ENCODE peak calls at places on chromosomes 16 and 17, in four cellular contexts. Z is uterus; I is CD4-positive, alpha-beta T cell; W is HCT116. A is an unnamed sample.

GRCh38 chr16:50202926-50203624 is 50.0 kb downstream of the TENT4B start:
- DNase-seq in Z (no peak), I (no peak), W (peak; percentile 62), A (peak; percentile 83)

GRCh38 chr16:67466581-67466980 is 14.4 kb downstream of the ATP6V0D1 start:
- DNase-seq in Z (no peak), I (no peak), W (no peak), A (no peak)

GRCh38 chr17:3531266-3532101 is 26.1 kb downstream of the TRPV3 start:
- DNase-seq in Z (no peak), I (no peak), W (no peak), A (no peak)

GRCh38 chr16:89534147-89534788 is 26.1 kb downstream of the SPG7 start:
- DNase-seq in Z (no peak), I (peak; percentile 45), W (no peak), A (no peak)

GRCh38 chr16:58426960-58427359 is 34.7 kb downstream of the GINS3 start:
- DNase-seq in Z (no peak), I (no peak), W (no peak), A (no peak)

GRCh38 chr17:80159984-80160383 is 9.8 kb upstream of the CARD14 start:
- DNase-seq in Z (no peak), I (no peak), W (no peak), A (no peak)

GRCh38 chr17:74514632-74515035 is 16.6 kb downstream of the CD300LB start:
- DNase-seq in Z (no peak), I (no peak), W (no peak), A (peak; percentile 30)

GRCh38 chr17:82587234-82588086 is 60.8 kb downstream of the WDR45B start:
- DNase-seq in Z (no peak), I (no peak), W (no peak), A (no peak)

GRCh38 chr17:75338335-75338734 is 49.1 kb upstream of the SLC25A19 start:
- DNase-seq in Z (no peak), I (no peak), W (no peak), A (no peak)

GRCh38 chr17:2656293-2656692 is 55.3 kb downstream of the CLUH start:
- DNase-seq in Z (no peak), I (no peak), W (no peak), A (no peak)

GRCh38 chr16:4142268-4142667 is 26.0 kb upstream of the ADCY9 start:
- DNase-seq in Z (no peak), I (peak; percentile 34), W (no peak), A (no peak)

GRCh38 chr17:82110298-82110697 is 12.3 kb upstream of the FASN start:
- DNase-seq in Z (no peak), I (no peak), W (no peak), A (peak; percentile 92)

GRCh38 chr17:72461757-72462156 is 340.9 kb downstream of the SOX9 start:
- DNase-seq in Z (no peak), I (no peak), W (no peak), A (no peak)

GRCh38 chr16:88637797-88638196 is 575 bp upstream of the IL17C start:
- DNase-seq in Z (no peak), I (no peak), W (no peak), A (no peak)

GRCh38 chr17:8964801-8965393 is 610 bp downstream of the PIK3R5 start:
- DNase-seq in Z (no peak), I (no peak), W (no peak), A (no peak)

GRCh38 chr16:57422026-57422944 is 17.7 kb downstream of the CCL17 start:
- DNase-seq in Z (peak; percentile 55), I (no peak), W (no peak), A (peak; percentile 30)

GRCh38 chr16:51880776-51881175 is 666.2 kb downstream of the TOX3 start:
- DNase-seq in Z (no peak), I (no peak), W (no peak), A (peak; percentile 66)

GRCh38 chr17:16492613-16493290 is 759 bp upstream of the LRRC75A start:
- DNase-seq in Z (no peak), I (no peak), W (no peak), A (no peak)

GRCh38 chr17:47203984-47204721 is 5.0 kb upstream of the MYL4 start:
- DNase-seq in Z (no peak), I (peak; percentile 51), W (no peak), A (no peak)

GRCh38 chr17:50767446-50767845 is at the start of gene ANKRD40CL:
- DNase-seq in Z (no peak), I (no peak), W (no peak), A (no peak)

GRCh38 chr17:59464246-59464645 is 101.2 kb upstream of the DHX40 start:
- DNase-seq in Z (no peak), I (no peak), W (no peak), A (no peak)

DNA sequence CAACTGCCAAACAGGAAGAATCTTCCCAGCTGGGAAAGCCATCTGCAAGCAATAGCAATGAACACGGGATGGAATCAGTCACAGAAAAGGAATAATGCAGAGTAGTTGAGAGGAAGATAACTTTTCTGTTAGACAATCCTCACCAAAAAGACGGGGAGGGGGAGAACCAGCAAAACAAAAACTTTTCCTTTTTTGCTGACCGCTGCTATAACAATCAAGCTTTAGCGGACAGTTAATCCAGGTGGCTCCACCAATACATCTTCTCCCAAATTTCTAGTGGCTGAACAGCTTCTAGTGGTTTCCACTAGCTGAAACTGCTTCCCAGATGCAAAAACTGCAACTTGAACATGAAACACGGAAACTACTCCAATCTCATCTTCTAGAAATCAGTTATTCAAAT is 956 bp downstream of the TMEM11 start:
- DNase-seq in Z (no peak), I (no peak), W (no peak), A (no peak)
- H3K27ac ChIP-seq in Z (no peak overlapping the region), I (no peak overlapping the region), W (peak overlapping the region; percentile 87), A (peak overlapping the region; percentile 95)

GRCh38 chr16:78224342-78224741 is 124.9 kb downstream of the WWOX start:
- DNase-seq in Z (no peak), I (no peak), W (no peak), A (no peak)

GRCh38 chr16:78230832-78231231 is 131.4 kb downstream of the WWOX start:
- DNase-seq in Z (no peak), I (no peak), W (no peak), A (peak; percentile 29)

GRCh38 chr16:78228704-78229103 is 129.2 kb downstream of the WWOX start:
- DNase-seq in Z (no peak), I (no peak), W (no peak), A (no peak)

DNA sequence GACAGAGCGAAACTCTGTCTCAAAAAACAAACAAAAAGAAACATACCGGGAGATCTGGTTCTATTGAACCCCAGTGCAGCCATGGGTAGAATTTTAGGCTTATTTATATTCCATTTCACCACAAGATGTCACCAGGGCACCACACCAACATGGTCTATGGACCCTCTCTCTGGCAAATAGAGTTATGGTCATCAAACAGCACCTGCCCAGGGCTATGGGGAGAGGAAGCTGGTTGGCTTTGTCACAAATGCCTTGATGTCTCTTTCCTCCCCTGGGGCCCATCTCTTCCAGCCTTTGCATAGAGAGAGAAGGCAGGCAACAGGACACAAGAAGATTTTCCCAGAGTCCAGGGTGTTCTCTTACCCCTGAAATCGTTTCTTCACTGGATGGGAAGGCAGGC is 128.4 kb downstream of the WWOX start:
- DNase-seq in Z (no peak), I (no peak), W (no peak), A (no peak)
- TF ChIP-seq CTCF in Z (peak; percentile 43), I (no peak), W (no peak), A (no peak)

DNA sequence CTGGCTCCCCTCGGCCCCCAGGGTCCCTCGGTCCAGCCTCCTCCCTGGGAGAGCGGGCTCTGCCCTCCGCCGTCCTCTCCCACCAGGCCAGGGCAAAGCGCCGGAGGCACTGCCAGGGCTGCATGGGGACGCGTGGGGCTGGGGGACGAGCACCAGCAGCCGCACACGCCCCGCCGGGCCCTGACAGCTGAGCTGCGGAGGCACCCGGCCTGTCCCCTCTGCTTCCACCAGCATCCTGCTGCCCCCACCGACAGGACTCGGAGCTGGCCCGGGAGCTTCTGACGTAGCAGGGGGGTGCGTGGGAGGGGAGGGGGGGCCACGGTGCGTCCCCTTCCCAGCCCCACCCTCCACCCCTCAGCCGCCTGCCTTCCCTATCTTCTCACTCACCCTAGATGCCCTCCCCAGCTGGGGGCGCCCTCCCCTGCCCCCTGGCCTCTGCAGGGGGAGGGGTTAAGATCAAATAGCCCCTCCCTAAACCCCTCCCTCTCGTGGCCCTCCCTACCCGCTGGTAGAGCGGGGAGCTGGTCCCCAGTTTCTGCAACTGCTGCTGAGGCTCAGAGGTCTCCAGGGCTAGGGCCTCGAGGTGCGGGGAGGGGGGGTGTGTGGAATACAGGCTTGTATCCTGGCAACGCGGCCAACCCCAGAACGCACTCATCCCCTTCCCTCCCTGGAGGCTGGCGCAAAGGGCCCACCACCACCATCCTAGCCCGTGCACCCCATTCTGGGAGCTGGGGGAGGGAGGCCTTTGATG is 1.1 kb downstream of the SRCIN1 start:
- DNase-seq in Z (no peak), I (no peak), W (no peak), A (no peak)
- H3K27ac ChIP-seq in Z (no peak overlapping the region), I (no peak overlapping the region), W (no peak overlapping the region), A (no peak overlapping the region)

GRCh38 chr17:78822552-78822951 is 18.1 kb downstream of the USP36 start:
- DNase-seq in Z (peak; percentile 61), I (no peak), W (no peak), A (peak; percentile 83)

GRCh38 chr17:78824240-78824639 is 16.4 kb downstream of the USP36 start:
- DNase-seq in Z (no peak), I (no peak), W (no peak), A (no peak)

GRCh38 chr17:78821961-78822360 is 18.7 kb downstream of the USP36 start:
- DNase-seq in Z (no peak), I (no peak), W (no peak), A (no peak)

GRCh38 chr17:78825696-78826095 is 14.9 kb downstream of the USP36 start:
- DNase-seq in Z (no peak), I (no peak), W (no peak), A (no peak)

DNA sequence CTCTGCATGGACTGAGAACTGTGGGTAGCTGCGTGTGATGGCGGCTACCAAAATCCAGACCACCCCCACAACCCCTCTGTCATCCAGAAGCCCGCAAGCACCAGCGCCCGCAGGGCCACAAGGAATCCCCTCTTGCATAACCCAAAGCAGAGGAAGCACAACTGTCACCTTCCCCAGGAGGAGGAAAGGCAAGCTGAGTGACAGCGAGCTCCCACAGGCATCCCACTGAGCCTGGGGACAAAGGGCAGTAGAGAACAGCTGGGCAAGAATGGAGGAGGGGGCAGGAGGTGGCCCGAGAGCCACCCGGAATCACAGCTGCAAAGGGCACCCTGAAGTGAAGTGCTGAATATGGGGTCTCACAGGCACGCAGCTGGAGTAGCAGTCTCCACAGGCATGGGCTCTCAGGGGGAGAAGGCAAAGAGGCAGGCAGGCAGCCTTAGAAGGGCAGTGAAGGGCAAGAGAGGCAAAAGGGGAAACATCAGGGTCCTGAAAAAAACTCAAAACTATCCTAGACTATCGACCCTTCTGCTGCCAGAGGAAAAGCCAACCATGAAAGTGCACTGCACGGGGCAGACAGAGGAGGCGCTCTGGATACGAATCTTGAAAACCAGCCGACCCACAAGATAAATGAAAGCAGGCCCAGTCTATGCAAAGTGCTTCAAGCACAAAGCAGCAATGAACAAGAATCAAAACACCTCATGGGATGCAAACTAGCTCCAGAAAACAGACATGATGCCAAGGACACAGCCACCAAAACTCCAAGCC is 17.1 kb downstream of the USP36 start:
- DNase-seq in Z (no peak), I (no peak), W (no peak), A (no peak)
- TF ChIP-seq CTCF in Z (no peak), I (no peak), W (peak; percentile 37), A (no peak)

A was measured in RWPE1.